ENCODE peak calls at places on chromosomes 12 and 14, in four cellular contexts. G is HepG2; A is activated T-helper 1 cell treated with anti-CD3 and anti-CD28 coated beads, Interleukin-2, amount 50 U/mL, for 16 hours; P is NCI-H774. D is an unnamed sample.

GRCh38 chr12:116594325-116595038 is 35.3 kb downstream of the MAP1LC3B2 start:
- DNase-seq in G (no peak), A (no peak), P (no peak), D (no peak)

GRCh38 chr12:14289596-14289995 is 75.9 kb upstream of the ATF7IP start:
- DNase-seq in G (no peak), A (no peak), P (no peak), D (no peak)

GRCh38 chr14:49586673-49587460 is 687 bp upstream of the RPS29 start:
- DNase-seq in G (peak; percentile 52), A (no peak), P (peak; percentile 28), D (no peak)

GRCh38 chr12:2958432-2959193 is 584 bp upstream of the TEAD4 start:
- DNase-seq in G (peak; percentile 69), A (no peak), P (peak; percentile 78), D (no peak)

GRCh38 chr12:70875628-70876027 is 44.9 kb downstream of the PTPRR start:
- DNase-seq in G (no peak), A (no peak), P (no peak), D (no peak)

GRCh38 chr14:66284346-66284745 is 201.8 kb upstream of the CCDC196 start:
- DNase-seq in G (peak; percentile 4), A (no peak), P (no peak), D (no peak)

GRCh38 chr14:51463461-51463860 is 188.2 kb upstream of the FRMD6 start:
- DNase-seq in G (no peak), A (no peak), P (no peak), D (no peak)

GRCh38 chr12:104181313-104181712 is 34.3 kb upstream of the TXNRD1 start:
- DNase-seq in G (no peak), A (no peak), P (no peak), D (no peak)

GRCh38 chr12:8078400-8078799 is 3.7 kb upstream of the NECAP1 start:
- DNase-seq in G (no peak), A (peak; percentile 35), P (no peak), D (no peak)

GRCh38 chr12:86264451-86265328 is 8.5 kb upstream of the MGAT4C start:
- DNase-seq in G (no peak), A (no peak), P (peak; percentile 85), D (no peak)

GRCh38 chr14:45811155-45811554 is 558.2 kb upstream of the MIS18BP1 start:
- DNase-seq in G (no peak), A (no peak), P (no peak), D (no peak)

GRCh38 chr12:31005944-31006361 is 67.7 kb upstream of the DDX11 start:
- DNase-seq in G (no peak), A (no peak), P (no peak), D (no peak)

GRCh38 chr14:64114166-64114565 is 180.0 kb downstream of the ESR2 start:
- DNase-seq in G (no peak), A (no peak), P (no peak), D (no peak)

GRCh38 chr12:90037740-90038139 is 329.1 kb upstream of the ATP2B1 start:
- DNase-seq in G (no peak), A (no peak), P (no peak), D (no peak)

GRCh38 chr12:524167-524951 is 64.6 kb downstream of the B4GALNT3 start:
- DNase-seq in G (no peak), A (no peak), P (no peak), D (no peak)

GRCh38 chr14:36662543-36663403 is 1.1 kb downstream of the PAX9 start:
- DNase-seq in G (no peak), A (no peak), P (no peak), D (no peak)

GRCh38 chr14:90513151-90514014 is 116.6 kb downstream of the CALM1 start:
- DNase-seq in G (peak; percentile 93), A (no peak), P (peak; percentile 96), D (no peak)

GRCh38 chr12:470133-470532 is 10.4 kb downstream of the B4GALNT3 start:
- DNase-seq in G (no peak), A (no peak), P (no peak), D (no peak)

GRCh38 chr14:65002586-65003210 is 16.0 kb downstream of the FNTB start:
- DNase-seq in G (no peak), A (no peak), P (no peak), D (no peak)

GRCh38 chr12:49974231-49974675 is 1.5 kb downstream of the AQP6 start:
- DNase-seq in G (peak; percentile 58), A (no peak), P (no peak), D (no peak)

D was measured in esophagus squamous epithelium.